ENCODE peak calls at places on chromosomes 5 and 9, in ten cellular contexts. B is MM.1S, Q is D721Med, O is cardiac fibroblast, S is endothelial cell of umbilical vein, F is thoracic aorta, P is fibroblast of lung, T is AG10803, R is body of pancreas, V is choroid plexus epithelial cell. U is an unnamed sample.

GRCh38 chr9:86075132-86075807 is 24.1 kb downstream of the GOLM1 start:
- DNase-seq in B (no peak), Q (no peak), O (no peak), S (no peak), F (no peak), P (no peak), T (no peak), R (no peak), V (peak), U (no peak)

GRCh38 chr9:136551401-136552116 is 5.7 kb upstream of the NOTCH1 start:
- DNase-seq in B (no peak), Q (no peak), O (peak), S (peak), F (no peak), P (peak), T (peak), R (peak), V (peak), U (peak)

GRCh38 chr5:138918680-138919079 is 43.5 kb upstream of the LRRTM2 start:
- DNase-seq in B (peak), Q (no peak), O (no peak), S (no peak), F (no peak), P (no peak), T (no peak), R (no peak), V (no peak), U (no peak)

GRCh38 chr9:104984121-104984520 is 56.2 kb upstream of the ABCA1 start:
- DNase-seq in B (no peak), Q (no peak), O (no peak), S (no peak), F (no peak), P (no peak), T (no peak), R (no peak), V (no peak), U (no peak)

GRCh38 chr5:150613991-150614650 is 26.3 kb upstream of the SYNPO start:
- DNase-seq in B (no peak), Q (no peak), O (no peak), S (no peak), F (no peak), P (no peak), T (no peak), R (peak), V (no peak), U (no peak)

GRCh38 chr5:56270568-56271392 is 37.6 kb upstream of the ANKRD55 start:
- DNase-seq in B (peak), Q (peak), O (peak), S (peak), F (peak), P (peak), T (peak), R (peak), V (peak), U (peak)

GRCh38 chr5:171207256-171207866 is 101.7 kb upstream of the TLX3 start:
- DNase-seq in B (peak), Q (no peak), O (peak), S (peak), F (no peak), P (peak), T (peak), R (peak), V (peak), U (peak)

GRCh38 chr5:147633173-147633572 is 123.3 kb upstream of the DPYSL3 start:
- DNase-seq in B (no peak), Q (no peak), O (no peak), S (no peak), F (no peak), P (no peak), T (no peak), R (no peak), V (no peak), U (no peak)

GRCh38 chr5:78286288-78286687 is 8.2 kb downstream of the AP3B1 start:
- DNase-seq in B (no peak), Q (no peak), O (no peak), S (no peak), F (no peak), P (no peak), T (no peak), R (no peak), V (peak), U (peak)

GRCh38 chr9:99199938-99200539 is 21.7 kb downstream of the ALG2 start:
- DNase-seq in B (no peak), Q (no peak), O (no peak), S (no peak), F (no peak), P (no peak), T (no peak), R (no peak), V (no peak), U (peak)

GRCh38 chr9:72809586-72809985 is 143.3 kb downstream of the ALDH1A1 start:
- DNase-seq in B (no peak), Q (no peak), O (no peak), S (no peak), F (no peak), P (no peak), T (no peak), R (no peak), V (no peak), U (no peak)

GRCh38 chr9:72813544-72813943 is 139.3 kb downstream of the ALDH1A1 start:
- DNase-seq in B (no peak), Q (no peak), O (no peak), S (no peak), F (no peak), P (no peak), T (no peak), R (peak), V (no peak), U (no peak)

GRCh38 chr9:72808446-72808768 is 144.4 kb downstream of the ALDH1A1 start:
- DNase-seq in B (no peak), Q (no peak), O (no peak), S (no peak), F (no peak), P (no peak), T (no peak), R (no peak), V (no peak), U (no peak)

GRCh38 chr9:72812622-72813111 is 140.2 kb downstream of the ALDH1A1 start:
- DNase-seq in B (no peak), Q (no peak), O (no peak), S (no peak), F (no peak), P (no peak), T (peak), R (no peak), V (no peak), U (no peak)

DNA sequence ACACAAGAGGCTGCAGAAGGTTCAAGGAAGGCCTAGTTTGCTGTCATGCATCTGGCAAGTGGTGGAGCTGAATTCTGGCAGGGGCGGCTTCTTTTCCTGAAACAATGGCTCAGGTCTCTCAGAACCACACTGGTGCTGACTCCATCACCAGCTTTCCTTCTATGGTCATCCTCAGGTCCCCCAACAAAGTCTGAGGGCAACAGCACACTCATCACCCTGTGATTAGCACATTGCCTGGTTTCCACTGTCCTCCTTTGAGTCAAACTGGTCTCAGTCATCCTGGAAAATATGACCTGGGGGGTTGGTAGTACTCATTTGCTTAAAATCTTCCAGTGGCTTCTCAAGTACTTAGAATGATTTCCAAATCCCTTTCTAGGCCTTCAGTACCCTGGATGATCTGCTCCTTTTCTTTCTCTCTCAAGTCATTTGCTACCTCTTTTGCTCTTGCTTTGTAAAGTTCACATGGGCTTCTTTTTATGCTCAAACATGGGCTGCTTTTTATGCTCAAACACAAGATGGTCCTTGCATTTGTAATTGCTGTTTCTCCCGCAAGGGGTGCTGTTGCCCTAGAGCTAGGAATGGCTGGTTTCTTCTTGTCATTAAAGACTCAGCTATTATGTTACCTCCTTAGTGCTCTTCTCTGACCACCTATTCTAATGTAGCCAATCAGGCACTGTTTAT is 144.9 kb downstream of the ALDH1A1 start:
- DNase-seq in B (no peak), Q (no peak), O (peak), S (peak), F (no peak), P (no peak), T (no peak), R (no peak), V (peak), U (peak)
- TF ChIP-seq CTCF in B (peak), Q (no peak), O (peak), S (peak), F (no peak), P (peak), T (peak), R (peak), V (peak), U (peak)

DNA sequence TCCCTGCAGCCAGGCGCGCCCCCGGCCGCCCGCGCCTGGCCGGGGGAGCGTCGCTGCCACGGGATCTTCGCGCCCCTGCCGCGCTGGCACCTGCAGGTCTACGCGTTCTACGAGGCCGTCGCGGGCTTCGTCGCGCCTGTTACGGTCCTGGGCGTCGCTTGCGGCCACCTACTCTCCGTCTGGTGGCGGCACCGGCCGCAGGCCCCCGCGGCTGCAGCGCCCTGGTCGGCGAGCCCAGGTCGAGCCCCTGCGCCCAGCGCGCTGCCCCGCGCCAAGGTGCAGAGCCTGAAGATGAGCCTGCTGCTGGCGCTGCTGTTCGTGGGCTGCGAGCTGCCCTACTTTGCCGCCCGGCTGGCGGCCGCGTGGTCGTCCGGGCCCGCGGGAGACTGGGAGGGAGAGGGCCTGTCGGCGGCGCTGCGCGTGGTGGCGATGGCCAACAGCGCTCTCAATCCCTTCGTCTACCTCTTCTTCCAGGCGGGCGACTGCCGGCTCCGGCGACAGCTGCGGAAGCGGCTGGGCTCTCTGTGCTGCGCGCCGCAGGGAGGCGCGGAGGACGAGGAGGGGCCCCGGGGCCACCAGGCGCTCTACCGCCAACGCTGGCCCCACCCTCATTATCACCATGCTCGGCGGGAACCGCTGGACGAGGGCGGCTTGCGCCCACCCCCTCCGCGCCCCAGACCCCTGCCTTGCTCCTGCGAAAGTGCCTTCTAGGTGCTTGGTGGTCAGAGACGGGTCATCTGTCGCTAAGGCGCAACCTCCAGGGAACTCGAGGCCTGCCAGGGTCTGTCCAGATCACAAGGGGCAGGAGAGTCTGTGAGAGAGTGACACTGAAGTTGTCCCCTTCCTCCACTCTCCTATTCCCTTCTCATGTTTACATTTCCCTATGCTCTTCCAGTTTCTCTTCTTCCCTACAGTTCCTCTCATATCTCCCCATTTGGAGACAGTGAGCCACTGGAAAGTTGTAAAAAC is 1.3 kb downstream of the GPR150 start:
- DNase-seq in B (no peak), Q (peak), O (peak), S (peak), F (no peak), P (no peak), T (peak), R (peak), V (peak), U (peak)
- TF ChIP-seq CTCF in B (no peak), Q (no peak), O (no peak), S (no peak), F (no peak), P (no peak), T (no peak), R (no peak), V (no peak), U (peak)

GRCh38 chr5:101390317-101390908 is 487.3 kb upstream of the ST8SIA4 start:
- DNase-seq in B (peak), Q (no peak), O (peak), S (peak), F (no peak), P (peak), T (peak), R (peak), V (peak), U (peak)
- TF ChIP-seq CTCF in B (peak), Q (peak), O (peak), S (peak), F (peak), P (peak), T (peak), R (peak), V (peak), U (peak)

GRCh38 chr9:5832543-5833529 is at the start of gene ERMP1:
- DNase-seq in B (peak), Q (peak), O (peak), S (peak), F (peak), P (peak), T (peak), R (peak), V (peak), U (peak)
- TF ChIP-seq CTCF in B (peak), Q (peak), O (peak), S (peak), F (peak), P (peak), T (peak), R (peak), V (peak), U (peak)

DNA sequence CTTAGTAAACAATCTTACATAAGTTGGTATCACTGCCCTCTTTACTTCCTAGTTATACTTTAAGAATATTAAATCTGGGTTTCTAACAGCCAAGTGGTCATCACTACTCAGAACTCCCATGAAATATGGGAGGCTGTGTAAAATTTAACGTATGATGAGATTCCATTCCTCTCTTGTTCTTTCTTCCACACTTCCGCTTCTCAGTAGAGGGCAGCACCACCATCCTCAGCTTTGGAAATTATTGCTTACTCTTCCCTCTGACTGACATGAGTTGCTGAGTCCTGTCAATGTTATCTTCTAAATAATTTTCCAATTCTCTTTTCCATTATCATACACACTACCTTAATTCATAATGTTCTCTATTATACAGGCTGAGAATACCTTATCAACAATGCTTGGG is 194.0 kb downstream of the RFX3 start:
- DNase-seq in B (no peak), Q (no peak), O (no peak), S (no peak), F (no peak), P (peak), T (no peak), R (peak), V (peak), U (no peak)
- TF ChIP-seq CTCF in B (no peak), Q (peak), O (peak), S (no peak), F (no peak), P (peak), T (peak), R (peak), V (peak), U (no peak)

GRCh38 chr5:144390133-144390532 is 219.5 kb downstream of the KCTD16 start:
- DNase-seq in B (no peak), Q (no peak), O (no peak), S (peak), F (no peak), P (peak), T (peak), R (peak), V (peak), U (no peak)
- TF ChIP-seq CTCF in B (peak), Q (peak), O (peak), S (peak), F (no peak), P (peak), T (peak), R (peak), V (peak), U (peak)

GRCh38 chr5:39717186-39717897 is 292.6 kb upstream of the DAB2 start:
- DNase-seq in B (no peak), Q (no peak), O (no peak), S (no peak), F (no peak), P (peak), T (peak), R (no peak), V (peak), U (no peak)

GRCh38 chr5:39712316-39713223 is 287.8 kb upstream of the DAB2 start:
- DNase-seq in B (no peak), Q (no peak), O (no peak), S (no peak), F (no peak), P (no peak), T (no peak), R (no peak), V (no peak), U (no peak)

GRCh38 chr5:39713224-39713911 is 288.6 kb upstream of the DAB2 start:
- DNase-seq in B (no peak), Q (no peak), O (peak), S (no peak), F (no peak), P (peak), T (peak), R (peak), V (peak), U (no peak)

GRCh38 chr5:39714036-39714698 is 289.4 kb upstream of the DAB2 start:
- DNase-seq in B (peak), Q (no peak), O (peak), S (peak), F (no peak), P (peak), T (peak), R (peak), V (peak), U (peak)

GRCh38 chr5:39716532-39716971 is 291.8 kb upstream of the DAB2 start:
- DNase-seq in B (peak), Q (no peak), O (peak), S (peak), F (no peak), P (peak), T (peak), R (peak), V (peak), U (peak)
- TF ChIP-seq CTCF in B (peak), Q (peak), O (peak), S (peak), F (no peak), P (peak), T (peak), R (peak), V (peak), U (peak)

GRCh38 chr5:2184024-2184362 is 301.3 kb upstream of the IRX4 start:
- DNase-seq in B (no peak), Q (no peak), O (no peak), S (no peak), F (no peak), P (no peak), T (no peak), R (no peak), V (no peak), U (no peak)

GRCh38 chr5:2181164-2181956 is 298.6 kb upstream of the IRX4 start:
- DNase-seq in B (no peak), Q (no peak), O (no peak), S (no peak), F (no peak), P (no peak), T (no peak), R (no peak), V (no peak), U (no peak)

GRCh38 chr5:2180456-2180855 is 297.7 kb upstream of the IRX4 start:
- DNase-seq in B (no peak), Q (no peak), O (no peak), S (no peak), F (no peak), P (no peak), T (no peak), R (no peak), V (no peak), U (no peak)

GRCh38 chr5:2183154-2184023 is 300.7 kb upstream of the IRX4 start:
- DNase-seq in B (no peak), Q (no peak), O (no peak), S (no peak), F (no peak), P (no peak), T (no peak), R (no peak), V (no peak), U (no peak)

GRCh38 chr5:2182020-2182419 is 299.3 kb upstream of the IRX4 start:
- DNase-seq in B (no peak), Q (no peak), O (no peak), S (no peak), F (no peak), P (no peak), T (no peak), R (no peak), V (no peak), U (no peak)
- TF ChIP-seq CTCF in B (no peak), Q (no peak), O (no peak), S (no peak), F (no peak), P (no peak), T (no peak), R (no peak), V (no peak), U (no peak)